ENCODE peak calls at places on chromosomes 6 and 20, in five cellular contexts. One of them, this sample, is unnamed.

GRCh38 chr6:55448446-55448845 is 121.2 kb downstream of the GFRAL start:
- DNase-seq in GM20000: no peak
- DNase-seq in ecto neural progenitor cell: no peak
- DNase-seq in pons: no peak
- DNase-seq in CD8-positive, alpha-beta T cell: no peak
- DNase-seq in this sample: no peak

GRCh38 chr6:129498950-129499870 is 210.8 kb downstream of the ARHGAP18 start:
- DNase-seq in GM20000: peak
- DNase-seq in ecto neural progenitor cell: no peak
- DNase-seq in pons: peak
- DNase-seq in CD8-positive, alpha-beta T cell: no peak
- DNase-seq in this sample: peak

GRCh38 chr20:24670341-24670821 is 201.0 kb downstream of the SYNDIG1 start:
- DNase-seq in GM20000: no peak
- DNase-seq in ecto neural progenitor cell: no peak
- DNase-seq in pons: no peak
- DNase-seq in CD8-positive, alpha-beta T cell: no peak
- DNase-seq in this sample: no peak

GRCh38 chr6:26187981-26188635 is 100.9 kb downstream of the HFE start:
- DNase-seq in GM20000: no peak
- DNase-seq in ecto neural progenitor cell: peak
- DNase-seq in pons: no peak
- DNase-seq in CD8-positive, alpha-beta T cell: peak
- DNase-seq in this sample: no peak

GRCh38 chr20:13286600-13286999 is 65.5 kb downstream of the ISM1 start:
- DNase-seq in GM20000: no peak
- DNase-seq in ecto neural progenitor cell: no peak
- DNase-seq in pons: no peak
- DNase-seq in CD8-positive, alpha-beta T cell: no peak
- DNase-seq in this sample: no peak

GRCh38 chr6:41336824-41337223 is 1.4 kb downstream of the NCR2 start:
- DNase-seq in GM20000: no peak
- DNase-seq in ecto neural progenitor cell: no peak
- DNase-seq in pons: no peak
- DNase-seq in CD8-positive, alpha-beta T cell: no peak
- DNase-seq in this sample: no peak

GRCh38 chr20:50380697-50381040 is 129.5 kb upstream of the PTPN1 start:
- DNase-seq in GM20000: no peak
- DNase-seq in ecto neural progenitor cell: no peak
- DNase-seq in pons: no peak
- DNase-seq in CD8-positive, alpha-beta T cell: no peak
- DNase-seq in this sample: peak

GRCh38 chr6:95867205-95867604 is 148.6 kb upstream of the FUT9 start:
- DNase-seq in GM20000: no peak
- DNase-seq in ecto neural progenitor cell: no peak
- DNase-seq in pons: no peak
- DNase-seq in CD8-positive, alpha-beta T cell: no peak
- DNase-seq in this sample: no peak

GRCh38 chr6:4078830-4079471 is at the start of gene FAM217A:
- DNase-seq in GM20000: no peak
- DNase-seq in ecto neural progenitor cell: no peak
- DNase-seq in pons: no peak
- DNase-seq in CD8-positive, alpha-beta T cell: no peak
- DNase-seq in this sample: no peak

GRCh38 chr6:79420054-79420453 is 117.2 kb downstream of the LCA5 start:
- DNase-seq in GM20000: no peak
- DNase-seq in ecto neural progenitor cell: no peak
- DNase-seq in pons: peak
- DNase-seq in CD8-positive, alpha-beta T cell: no peak
- DNase-seq in this sample: peak

GRCh38 chr6:11263185-11263817 is 30.8 kb upstream of the NEDD9 start:
- DNase-seq in GM20000: no peak
- DNase-seq in ecto neural progenitor cell: no peak
- DNase-seq in pons: no peak
- DNase-seq in CD8-positive, alpha-beta T cell: no peak
- DNase-seq in this sample: peak

GRCh38 chr6:2713473-2714358 is 37.0 kb downstream of the MYLK4 start:
- DNase-seq in GM20000: no peak
- DNase-seq in ecto neural progenitor cell: no peak
- DNase-seq in pons: no peak
- DNase-seq in CD8-positive, alpha-beta T cell: no peak
- DNase-seq in this sample: no peak

GRCh38 chr6:157323114-157323923 is at the start of gene TMEM242:
- DNase-seq in GM20000: peak
- DNase-seq in ecto neural progenitor cell: peak
- DNase-seq in pons: peak
- DNase-seq in CD8-positive, alpha-beta T cell: peak
- DNase-seq in this sample: no peak

GRCh38 chr20:61993058-61993457 is 72.6 kb downstream of the TAF4 start:
- DNase-seq in GM20000: no peak
- DNase-seq in ecto neural progenitor cell: no peak
- DNase-seq in pons: no peak
- DNase-seq in CD8-positive, alpha-beta T cell: no peak
- DNase-seq in this sample: no peak

GRCh38 chr6:166554316-166554715 is 32.2 kb downstream of the RAMACL start:
- DNase-seq in GM20000: no peak
- DNase-seq in ecto neural progenitor cell: no peak
- DNase-seq in pons: peak
- DNase-seq in CD8-positive, alpha-beta T cell: no peak
- DNase-seq in this sample: no peak

GRCh38 chr6:136446145-136446544 is 104.1 kb downstream of the MAP7 start:
- DNase-seq in GM20000: no peak
- DNase-seq in ecto neural progenitor cell: no peak
- DNase-seq in pons: no peak
- DNase-seq in CD8-positive, alpha-beta T cell: no peak
- DNase-seq in this sample: no peak

GRCh38 chr20:45469336-45470261 is at the start of gene WFDC2:
- DNase-seq in GM20000: no peak
- DNase-seq in ecto neural progenitor cell: peak
- DNase-seq in pons: no peak
- DNase-seq in CD8-positive, alpha-beta T cell: no peak
- DNase-seq in this sample: no peak

GRCh38 chr20:60001027-60001567 is 42.9 kb downstream of the CDH26 start:
- DNase-seq in GM20000: no peak
- DNase-seq in ecto neural progenitor cell: no peak
- DNase-seq in pons: no peak
- DNase-seq in CD8-positive, alpha-beta T cell: no peak
- DNase-seq in this sample: peak

GRCh38 chr6:10555625-10556309 is 34.6 kb downstream of the GCNT2 start:
- DNase-seq in GM20000: no peak
- DNase-seq in ecto neural progenitor cell: peak
- DNase-seq in pons: peak
- DNase-seq in CD8-positive, alpha-beta T cell: no peak
- DNase-seq in this sample: peak

GRCh38 chr6:117711369-117711768 is 36.1 kb downstream of the NUS1 start:
- DNase-seq in GM20000: no peak
- DNase-seq in ecto neural progenitor cell: no peak
- DNase-seq in pons: no peak
- DNase-seq in CD8-positive, alpha-beta T cell: no peak
- DNase-seq in this sample: no peak

GRCh38 chr6:74001091-74001490 is 305.1 kb downstream of the CD109 start:
- DNase-seq in GM20000: no peak
- DNase-seq in ecto neural progenitor cell: no peak
- DNase-seq in pons: no peak
- DNase-seq in CD8-positive, alpha-beta T cell: no peak
- DNase-seq in this sample: no peak

GRCh38 chr6:130520235-130520634 is 154.4 kb downstream of the TMEM200A start:
- DNase-seq in GM20000: no peak
- DNase-seq in ecto neural progenitor cell: no peak
- DNase-seq in pons: no peak
- DNase-seq in CD8-positive, alpha-beta T cell: no peak
- DNase-seq in this sample: no peak

GRCh38 chr6:11714116-11714797 is 64.3 kb downstream of the ADTRP start:
- DNase-seq in GM20000: peak
- DNase-seq in ecto neural progenitor cell: no peak
- DNase-seq in pons: no peak
- DNase-seq in CD8-positive, alpha-beta T cell: no peak
- DNase-seq in this sample: no peak

GRCh38 chr20:14418441-14418840 is 81.0 kb upstream of the FLRT3 start:
- DNase-seq in GM20000: no peak
- DNase-seq in ecto neural progenitor cell: no peak
- DNase-seq in pons: no peak
- DNase-seq in CD8-positive, alpha-beta T cell: no peak
- DNase-seq in this sample: no peak

GRCh38 chr6:134400941-134401340 is 83.0 kb upstream of the SGK1 start:
- DNase-seq in GM20000: no peak
- DNase-seq in ecto neural progenitor cell: no peak
- DNase-seq in pons: no peak
- DNase-seq in CD8-positive, alpha-beta T cell: no peak
- DNase-seq in this sample: no peak

GRCh38 chr6:5930143-5930770 is 76.5 kb downstream of the NRN1 start:
- DNase-seq in GM20000: no peak
- DNase-seq in ecto neural progenitor cell: no peak
- DNase-seq in pons: no peak
- DNase-seq in CD8-positive, alpha-beta T cell: no peak
- DNase-seq in this sample: no peak

GRCh38 chr6:113697642-113698410 is 159.3 kb upstream of the MARCKS start:
- DNase-seq in GM20000: no peak
- DNase-seq in ecto neural progenitor cell: no peak
- DNase-seq in pons: no peak
- DNase-seq in CD8-positive, alpha-beta T cell: no peak
- DNase-seq in this sample: peak

GRCh38 chr6:12420626-12421025 is 130.5 kb downstream of the EDN1 start:
- DNase-seq in GM20000: no peak
- DNase-seq in ecto neural progenitor cell: peak
- DNase-seq in pons: no peak
- DNase-seq in CD8-positive, alpha-beta T cell: no peak
- DNase-seq in this sample: peak